ENCODE peak calls at places on chromosomes 13 and 19, in four cellular contexts. J is hepatocyte, B is PC-3, T is neural progenitor cell. H is an unnamed sample.

GRCh38 chr13:93561553-93561952 is 334.9 kb downstream of the GPC6 start:
- DNase-seq in J (no peak), B (no peak), T (peak; percentile 32), H (no peak)

GRCh38 chr13:76879211-76879875 is 6.9 kb downstream of the KCTD12 start:
- DNase-seq in J (peak; percentile 33), B (peak; percentile 65), T (no peak), H (no peak)

GRCh38 chr13:31468114-31468902 is 268.5 kb downstream of the B3GLCT start:
- DNase-seq in J (no peak), B (no peak), T (no peak), H (no peak)

GRCh38 chr19:36009220-36009619 is 607 bp upstream of the SYNE4 start:
- DNase-seq in J (peak; percentile 85), B (peak; percentile 56), T (peak; percentile 84), H (no peak)

GRCh38 chr19:56404705-56405056 is 549 bp downstream of the ZNF583 start:
- DNase-seq in J (no peak), B (no peak), T (no peak), H (no peak)

GRCh38 chr13:94726425-94726824 is 14.1 kb upstream of the SOX21 start:
- DNase-seq in J (no peak), B (no peak), T (no peak), H (no peak)

GRCh38 chr13:92188574-92188973 is 790.2 kb downstream of the GPC5 start:
- DNase-seq in J (no peak), B (no peak), T (no peak), H (no peak)

GRCh38 chr19:18414504-18415176 is 4.6 kb upstream of the SSBP4 start:
- DNase-seq in J (no peak), B (no peak), T (peak; percentile 1), H (no peak)

GRCh38 chr13:64993514-64994164 is 2236.5 kb downstream of the PCDH9 start:
- DNase-seq in J (no peak), B (no peak), T (no peak), H (peak; percentile 25)

GRCh38 chr13:75326173-75327131 is 155.5 kb downstream of the TBC1D4 start:
- DNase-seq in J (peak; percentile 9), B (no peak), T (no peak), H (no peak)

GRCh38 chr19:1472227-1473055 is 6.6 kb downstream of the C19orf25 start:
- DNase-seq in J (no peak), B (no peak), T (no peak), H (no peak)

GRCh38 chr19:9721861-9722260 is 46.7 kb downstream of the ZNF846 start:
- DNase-seq in J (no peak), B (no peak), T (peak; percentile 75), H (no peak)

GRCh38 chr13:43221611-43222010 is 198.2 kb downstream of the DNAJC15 start:
- DNase-seq in J (no peak), B (no peak), T (no peak), H (no peak)

GRCh38 chr19:3387645-3388589 is 21.5 kb downstream of the NFIC start:
- DNase-seq in J (peak; percentile 46), B (no peak), T (no peak), H (no peak)

GRCh38 chr13:25372275-25373081 is 704 bp downstream of the ATP8A2 start:
- DNase-seq in J (peak; percentile 14), B (no peak), T (peak; percentile 66), H (no peak)

GRCh38 chr13:26602783-26603182 is 45.3 kb downstream of the WASF3 start:
- DNase-seq in J (no peak), B (no peak), T (no peak), H (no peak)

GRCh38 chr13:99272481-99272880 is 14.3 kb upstream of the GPR18 start:
- DNase-seq in J (no peak), B (no peak), T (no peak), H (no peak)
- H3K4me1 ChIP-seq in J (no peaks in the 10 kb centered on the region), B (no peaks in the 10 kb centered on the region), T (peaks cover under 1% of the 10 kb centered on the region), H (peaks cover 17% of the 10 kb centered on the region)

DNA sequence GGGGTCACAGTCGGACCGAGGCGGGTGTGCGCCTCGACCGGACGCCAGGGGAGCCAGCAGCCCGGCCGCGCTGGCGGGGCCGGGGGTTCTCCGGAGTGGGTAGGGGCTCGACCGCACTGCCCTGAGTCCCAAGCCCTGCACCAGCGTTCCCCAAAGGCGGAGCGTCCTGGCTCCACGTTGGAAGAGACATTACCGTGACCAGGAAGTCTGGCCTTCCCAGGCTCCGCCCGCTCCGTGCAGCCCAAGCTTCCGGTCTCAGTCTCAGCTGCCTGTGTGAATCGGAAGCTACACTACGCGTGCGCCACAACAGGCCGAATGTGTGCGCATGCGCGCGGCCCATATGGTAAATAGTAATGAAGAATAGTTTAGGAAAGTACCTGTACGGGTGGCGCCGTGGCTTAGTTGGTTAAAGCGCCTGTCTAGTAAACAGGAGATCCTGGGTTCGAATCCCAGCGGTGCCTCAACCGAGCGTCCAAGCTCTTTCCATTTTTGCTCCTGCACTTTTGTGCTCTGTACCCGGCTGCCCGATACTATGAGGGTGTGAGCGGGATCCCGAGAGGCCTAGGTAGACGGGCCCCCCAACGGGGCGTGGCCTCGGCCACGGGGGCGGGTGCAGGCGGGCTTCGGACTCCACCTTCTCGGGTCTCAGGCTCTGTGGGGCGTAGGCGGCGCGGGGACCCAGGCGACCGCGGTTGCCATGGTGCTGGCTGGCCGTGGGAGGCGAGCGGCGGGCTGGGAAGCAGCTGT is 17.3 kb upstream of the LRP3 start:
- DNase-seq in J (peak; percentile 97), B (peak; percentile 95), T (peak; percentile 98), H (peak; percentile 95)
- TF ChIP-seq CTCF in J (no peak), B (no peak), T (peak; percentile 24), H (no peak)

GRCh38 chr13:51122868-51123267 is 11.8 kb upstream of the C13orf42 start:
- DNase-seq in J (peak; percentile 47), B (no peak), T (no peak), H (no peak)

GRCh38 chr13:51130348-51130747 is 19.3 kb upstream of the C13orf42 start:
- DNase-seq in J (no peak), B (no peak), T (no peak), H (no peak)

DNA sequence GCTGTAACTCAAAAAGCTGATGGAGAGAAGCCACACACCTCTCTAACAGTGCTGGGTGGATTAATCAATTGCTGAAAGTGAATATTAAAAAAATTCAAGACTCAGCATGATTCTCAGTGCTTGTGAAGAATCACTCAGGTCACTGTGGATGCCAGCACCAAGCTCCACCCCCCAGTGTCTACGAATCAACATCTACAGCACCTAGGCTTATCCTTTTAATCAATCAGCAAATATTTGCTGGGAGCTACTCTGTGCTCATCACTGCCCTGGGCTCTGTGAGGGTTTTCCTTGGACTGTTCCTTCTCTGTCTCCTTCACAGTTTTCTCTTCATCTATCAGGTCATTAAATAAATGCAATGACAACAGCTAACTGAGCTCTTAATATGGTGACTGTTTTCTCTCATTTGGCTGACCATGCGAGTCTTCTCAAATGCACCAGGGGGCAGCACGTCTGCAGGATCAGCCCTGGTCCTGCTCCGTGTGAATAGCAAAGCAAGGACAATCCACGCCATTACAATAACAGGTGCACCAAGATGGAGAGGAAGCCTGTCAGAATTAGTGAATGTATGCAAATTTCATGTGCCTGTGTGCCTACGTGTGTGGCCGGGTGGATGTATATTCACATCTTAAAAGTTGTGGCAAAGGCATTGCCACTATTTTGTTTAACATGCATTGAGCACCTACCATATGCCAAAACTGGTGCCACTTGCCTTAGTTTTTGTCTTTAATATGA is 14.6 kb upstream of the C13orf42 start:
- DNase-seq in J (peak; percentile 77), B (peak; percentile 61), T (peak; percentile 85), H (peak; percentile 76)
- TF ChIP-seq EZH2phosphoT487 in J (no peak), B (no peak), T (no peak), H (no peak)

DNA sequence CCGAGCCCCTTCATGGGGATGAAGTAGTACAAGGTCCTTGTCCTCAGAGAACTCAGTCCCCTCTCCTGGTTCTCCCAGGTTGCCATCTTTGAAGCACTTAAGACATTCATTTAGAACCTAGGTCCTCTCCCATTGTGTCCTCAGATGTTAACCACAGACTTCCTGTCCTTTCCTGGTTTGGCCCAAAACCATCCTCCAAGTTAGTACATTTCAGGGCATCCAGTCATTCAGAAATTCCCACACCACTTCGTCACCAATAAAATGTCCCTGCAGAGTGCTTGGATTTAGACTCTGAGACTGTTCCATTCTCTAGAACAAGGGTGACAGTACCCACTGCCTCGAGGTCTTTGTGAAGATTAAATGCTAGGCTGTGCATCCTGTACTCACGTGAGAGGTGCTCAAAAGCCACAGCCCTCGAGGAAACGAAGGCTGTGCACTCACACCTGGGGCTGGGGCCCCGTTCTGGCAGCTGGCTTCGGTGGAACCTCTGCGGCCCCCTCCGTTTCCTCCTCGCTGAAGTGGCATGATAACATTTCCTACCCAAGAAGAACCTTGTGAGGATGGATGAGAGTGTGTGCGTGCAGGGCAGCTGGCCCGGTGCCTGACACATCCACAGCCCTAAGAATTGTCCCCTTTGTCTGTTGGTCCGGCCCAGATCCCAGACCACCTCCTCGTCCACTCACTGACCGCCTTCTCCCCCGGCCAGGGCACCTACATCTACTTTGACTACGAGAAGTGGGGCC is 4.7 kb downstream of the LENG1 start:
- DNase-seq in J (no peak), B (no peak), T (no peak), H (no peak)
- H3K4me1 ChIP-seq in J (peaks cover 8% of the 10 kb centered on the region), B (peaks cover 12% of the 10 kb centered on the region), T (peaks cover 4% of the 10 kb centered on the region), H (peaks cover 17% of the 10 kb centered on the region)

GRCh38 chr19:31002852-31003251 is 346.4 kb downstream of the TSHZ3 start:
- DNase-seq in J (no peak), B (no peak), T (peak; percentile 11), H (no peak)
- TF ChIP-seq CTCF in J (peak; percentile 11), B (no peak), T (peak; percentile 24), H (no peak)

DNA sequence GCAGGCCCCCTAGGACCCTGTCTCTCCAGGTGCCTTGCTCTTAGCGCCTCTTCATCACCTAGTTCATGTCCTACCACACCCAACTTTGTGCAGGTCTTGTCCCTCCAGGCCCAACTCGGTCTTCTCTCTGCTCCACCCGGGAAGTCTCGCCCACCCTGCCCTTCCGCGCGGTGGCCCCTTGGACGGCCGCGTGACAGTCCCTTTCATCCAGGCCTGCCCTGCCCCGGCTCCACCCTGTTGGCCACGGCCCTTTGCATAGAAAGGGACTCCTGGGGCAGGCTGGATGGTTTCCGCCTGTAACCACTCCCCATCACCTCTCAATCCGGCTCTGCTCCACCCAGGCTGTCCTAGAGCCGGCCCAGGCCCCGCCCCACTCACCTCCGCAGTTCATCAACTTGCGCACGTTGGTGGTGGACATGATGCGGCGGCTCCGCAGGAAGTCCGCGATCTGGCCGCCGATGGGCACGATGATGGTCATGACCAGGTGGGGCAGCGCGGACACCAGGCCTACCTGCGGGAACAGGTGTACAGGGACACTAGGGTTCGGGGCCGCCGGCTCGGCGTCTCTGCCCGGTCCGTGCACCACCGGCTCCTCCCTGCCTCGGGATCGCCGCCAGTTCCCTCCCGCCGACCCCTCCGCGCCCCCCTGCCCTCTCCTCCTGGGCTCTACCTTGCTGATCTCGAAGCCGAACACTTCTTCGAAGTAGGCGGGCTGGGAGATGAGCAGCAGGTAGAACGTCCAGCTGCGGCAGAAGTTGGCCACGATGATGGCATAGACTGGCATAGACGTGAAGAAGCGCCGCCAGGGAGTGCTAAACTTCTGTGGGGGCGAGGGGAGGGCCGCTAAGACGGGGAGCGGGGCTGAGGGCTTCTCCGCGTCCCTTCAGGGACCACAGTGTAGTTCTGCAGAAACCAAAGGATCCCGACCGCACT is 7.2 kb downstream of the GFY start:
- DNase-seq in J (no peak), B (no peak), T (peak; percentile 75), H (no peak)
- TF ChIP-seq EZH2phosphoT487 in J (peak; percentile 45), B (no peak), T (peak; percentile 83), H (no peak)

GRCh38 chr19:13060964-13061927 is 41.4 kb downstream of the LYL1 start:
- DNase-seq in J (peak; percentile 92), B (peak; percentile 95), T (peak; percentile 94), H (peak; percentile 86)
- H3K4me1 ChIP-seq in J (peaks cover 51% of the 10 kb centered on the region), B (peaks cover 31% of the 10 kb centered on the region), T (peaks cover 39% of the 10 kb centered on the region), H (peaks cover 29% of the 10 kb centered on the region)